ENCODE peak calls at places on chromosomes 3 and 15, in four cellular contexts. O is astrocyte, H is fibroblast of lung, C is GM23338. W is an unnamed sample.

GRCh38 chr3:128469584-128469983 is 2.9 kb upstream of the DNAJB8 start:
- DNase-seq in H (no peak), C (no peak), O (no peak), W (no peak)

GRCh38 chr3:51975857-51976549 is 1.1 kb downstream of the ABHD14A start:
- DNase-seq in H (peak; percentile 69), C (peak; percentile 78), O (peak; percentile 56), W (peak; percentile 87)

GRCh38 chr3:131107637-131108433 is 81.2 kb downstream of the NEK11 start:
- DNase-seq in O (peak; percentile 52), C (no peak), H (no peak), W (no peak)

GRCh38 chr3:45626096-45626887 is 31.7 kb downstream of the LIMD1 start:
- DNase-seq in C (no peak), H (no peak), O (no peak), W (no peak)

GRCh38 chr3:25018909-25019308 is 409.2 kb upstream of the RARB start:
- DNase-seq in C (no peak), O (no peak), H (no peak), W (no peak)

GRCh38 chr3:181564222-181564621 is 147.5 kb upstream of the SOX2 start:
- DNase-seq in H (no peak), O (no peak), C (no peak), W (no peak)

GRCh38 chr15:73941449-73941848 is 15.2 kb downstream of the LOXL1 start:
- DNase-seq in O (no peak), C (no peak), H (no peak), W (no peak)

GRCh38 chr3:18739098-18739431 is 313.9 kb upstream of the SATB1 start:
- DNase-seq in O (no peak), H (no peak), C (no peak), W (no peak)

GRCh38 chr15:74854453-74854852 is 11.5 kb upstream of the ULK3 start:
- DNase-seq in C (no peak), H (no peak), O (no peak), W (no peak)

GRCh38 chr15:29129221-29129620 is 140.4 kb downstream of the NSMCE3 start:
- DNase-seq in C (no peak), O (no peak), H (no peak), W (no peak)

GRCh38 chr15:27095809-27096580 is 125.0 kb downstream of the GABRG3 start:
- DNase-seq in O (peak; percentile 26), C (peak; percentile 17), H (peak; percentile 17), W (peak; percentile 32)

GRCh38 chr15:34009656-34010055 is 29.3 kb downstream of the AVEN start:
- DNase-seq in O (no peak), C (no peak), H (no peak), W (no peak)

GRCh38 chr15:25345943-25346342 is 92.9 kb downstream of the UBE3A start:
- DNase-seq in H (peak; percentile 15), C (peak; percentile 61), O (peak; percentile 53), W (no peak)

GRCh38 chr3:146374146-146374545 is 95.2 kb downstream of the PLSCR2 start:
- DNase-seq in H (peak; percentile 87), C (no peak), O (no peak), W (no peak)

GRCh38 chr15:91237493-91237892 is 137.4 kb downstream of the SV2B start:
- DNase-seq in H (no peak), C (no peak), O (no peak), W (no peak)

DNA sequence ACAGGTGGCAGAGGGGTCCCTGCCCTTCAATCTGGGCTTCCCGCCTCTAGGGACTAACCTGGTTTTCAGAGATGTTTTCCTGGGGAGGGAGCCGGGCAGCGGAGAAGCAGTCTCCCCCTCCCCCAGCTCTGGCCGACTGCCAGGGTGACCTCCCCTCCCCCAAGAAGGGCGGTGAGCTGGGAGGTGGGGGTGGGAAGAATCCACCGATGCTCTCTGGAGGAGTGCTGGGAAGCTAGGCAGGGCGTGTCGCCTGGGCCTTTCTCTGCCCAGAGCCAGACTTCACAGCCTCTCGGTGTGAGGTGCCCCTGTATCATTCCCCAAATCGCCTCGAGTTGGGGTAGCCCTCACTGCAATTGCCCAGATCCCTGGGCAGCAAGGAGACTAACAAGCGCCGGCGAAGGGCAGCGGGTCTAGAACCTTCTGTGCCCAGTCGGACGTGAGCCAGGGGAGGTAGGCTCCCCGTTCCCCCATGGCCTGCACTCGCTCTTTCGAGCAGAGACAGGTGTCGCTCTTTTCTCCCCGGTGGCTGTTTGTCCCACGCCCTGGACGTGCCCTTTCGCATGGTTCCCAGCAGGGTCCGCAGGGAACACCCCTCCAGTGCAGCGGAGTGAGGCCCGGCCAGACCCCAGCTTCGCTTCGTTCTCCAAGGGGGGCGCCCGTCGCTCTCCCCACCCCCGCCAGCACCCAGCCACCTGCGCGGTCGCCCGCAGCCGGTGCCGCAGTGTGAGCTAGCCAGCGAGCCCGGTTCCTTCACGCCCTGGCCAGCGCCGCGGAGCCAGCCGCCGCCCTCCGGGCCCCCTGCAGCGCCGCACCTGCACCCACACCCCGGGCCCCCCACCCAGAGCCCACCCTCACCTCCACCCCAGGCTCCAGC is 1.1 kb downstream of the RAB6B start:
- DNase-seq in C (peak; percentile 77), O (no peak), H (no peak), W (peak; percentile 37)
- TF ChIP-seq EZH2 in C (no peak), O (peak; percentile 28), H (no peak), W (no peak)

GRCh38 chr15:82047493-82048446 is 2.0 kb upstream of the MEX3B start:
- DNase-seq in H (peak; percentile 28), O (peak; percentile 31), C (peak; percentile 84), W (peak; percentile 56)
- TF ChIP-seq EZH2 in H (no peak), O (peak; percentile 49), C (peak; percentile 30), W (no peak)

DNA sequence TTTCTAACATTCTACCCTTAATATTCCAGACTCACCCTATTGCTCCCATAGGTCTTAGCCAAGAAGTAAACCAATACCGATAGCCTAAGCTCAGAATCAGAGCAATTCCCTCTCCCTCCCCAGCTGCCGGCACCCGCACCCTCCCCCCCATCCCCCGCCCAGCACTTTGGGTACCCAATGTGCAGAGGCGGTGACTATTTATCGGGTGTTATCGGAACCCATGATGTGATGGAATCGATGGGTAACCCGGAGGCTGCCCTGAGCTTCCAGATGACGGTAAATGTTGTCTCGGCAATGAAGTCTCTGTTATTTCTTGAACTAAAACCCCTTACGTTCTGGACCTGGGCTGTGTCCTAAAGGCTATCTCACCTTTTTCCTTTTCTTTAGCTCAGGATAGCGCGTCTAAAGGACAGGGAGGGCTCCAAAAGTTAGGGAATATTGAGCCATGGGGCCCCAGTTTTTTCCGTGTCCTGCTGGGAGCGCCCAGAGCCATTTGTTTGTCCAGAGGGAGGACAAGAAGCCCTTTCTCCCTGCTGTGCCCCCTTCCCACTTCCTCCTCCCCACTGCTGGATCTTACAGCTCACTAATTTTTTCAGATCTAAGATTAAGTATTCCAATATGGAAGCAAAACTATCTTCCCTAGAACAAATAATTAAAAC is 1.6 kb downstream of the SLITRK3 start:
- DNase-seq in O (no peak), H (no peak), C (peak; percentile 31), W (no peak)
- TF ChIP-seq EZH2 in O (no peak), H (no peak), C (no peak), W (no peak)

GRCh38 chr15:78341057-78341763 is 1.1 kb downstream of the CRABP1 start:
- DNase-seq in H (no peak), C (peak; percentile 89), O (no peak), W (peak; percentile 42)
- TF ChIP-seq EZH2 in H (peak; percentile 65), C (no peak), O (peak; percentile 83), W (no peak)

GRCh38 chr3:122989856-122990575 is 37.5 kb downstream of the SEMA5B start:
- DNase-seq in C (no peak), H (no peak), O (no peak), W (no peak)
- TF ChIP-seq EZH2 in C (no peak), H (no peak), O (no peak), W (no peak)

W was measured in hepatocyte.